ENCODE peak calls at places on chromosomes 5 and 9, in nine cellular contexts. C is lower leg skin, D is Peyer's patch, K is K562, V is sigmoid colon, G is HCT116, R is body of pancreas, T is stomach, Y is H54. M is an unnamed sample.

GRCh38 chr5:14059810-14060209 is 83.3 kb upstream of the TRIO start:
- DNase-seq in C (no peak), D (no peak), K (no peak), V (no peak), G (no peak), R (no peak), T (no peak), Y (no peak), M (no peak)

GRCh38 chr5:16934123-16934522 is 2.0 kb downstream of the MYO10 start:
- DNase-seq in C (no peak), D (no peak), K (peak; percentile 53), V (peak; percentile 69), G (peak; percentile 63), R (peak; percentile 69), T (peak; percentile 74), Y (peak; percentile 84), M (peak; percentile 48)

GRCh38 chr9:133423216-133423615 is 1.0 kb downstream of the ADAMTS13 start:
- DNase-seq in C (no peak), D (no peak), K (no peak), V (no peak), G (no peak), R (no peak), T (peak; percentile 91), Y (no peak), M (no peak)

GRCh38 chr5:11878846-11879245 is 25.4 kb downstream of the CTNND2 start:
- DNase-seq in C (no peak), D (no peak), K (no peak), V (no peak), G (no peak), R (no peak), T (no peak), Y (no peak), M (no peak)

GRCh38 chr5:128436825-128437224 is 101.2 kb downstream of the FBN2 start:
- DNase-seq in C (no peak), D (no peak), K (no peak), V (no peak), G (peak; percentile 76), R (no peak), T (no peak), Y (peak; percentile 2), M (no peak)

GRCh38 chr5:8770431-8770830 is 775.4 kb downstream of the SEMA5A start:
- DNase-seq in C (no peak), D (no peak), K (no peak), V (no peak), G (no peak), R (no peak), T (no peak), Y (no peak), M (no peak)

GRCh38 chr5:150641826-150642566 is 1.5 kb downstream of the SYNPO start:
- DNase-seq in C (no peak), D (no peak), K (no peak), V (no peak), G (no peak), R (no peak), T (no peak), Y (no peak), M (no peak)

GRCh38 chr5:72093231-72093630 is 14.0 kb upstream of the MAP1B start:
- DNase-seq in C (no peak), D (no peak), K (no peak), V (no peak), G (no peak), R (no peak), T (no peak), Y (peak; percentile 28), M (no peak)

GRCh38 chr5:9156282-9156681 is 389.6 kb downstream of the SEMA5A start:
- DNase-seq in C (peak; percentile 39), D (no peak), K (peak; percentile 11), V (no peak), G (no peak), R (no peak), T (no peak), Y (no peak), M (peak; percentile 17)

GRCh38 chr9:112898872-112899281 is 8.2 kb upstream of the SLC46A2 start:
- DNase-seq in C (no peak), D (no peak), K (no peak), V (no peak), G (no peak), R (no peak), T (no peak), Y (no peak), M (no peak)

GRCh38 chr9:138071292-138071691 is 193.7 kb downstream of the CACNA1B start:
- DNase-seq in C (no peak), D (peak; percentile 8), K (no peak), V (peak; percentile 38), G (no peak), R (no peak), T (peak; percentile 9), Y (no peak), M (no peak)

GRCh38 chr5:138873096-138873885 is 1.8 kb downstream of the LRRTM2 start:
- DNase-seq in C (no peak), D (no peak), K (no peak), V (no peak), G (no peak), R (no peak), T (no peak), Y (no peak), M (no peak)

GRCh38 chr5:83322273-83322924 is 149.1 kb upstream of the VCAN start:
- DNase-seq in C (no peak), D (no peak), K (no peak), V (no peak), G (no peak), R (no peak), T (no peak), Y (no peak), M (no peak)

GRCh38 chr5:1760656-1761452 is 38.8 kb downstream of the MRPL36 start:
- DNase-seq in C (no peak), D (no peak), K (no peak), V (peak; percentile 46), G (no peak), R (peak; percentile 10), T (peak; percentile 19), Y (no peak), M (no peak)

GRCh38 chr9:93582115-93582514 is 5.7 kb downstream of the PHF2 start:
- DNase-seq in C (no peak), D (peak; percentile 4), K (no peak), V (no peak), G (no peak), R (peak; percentile 84), T (peak; percentile 80), Y (no peak), M (no peak)

GRCh38 chr5:147037517-147038205 is 159.1 kb upstream of the PPP2R2B start:
- DNase-seq in C (no peak), D (no peak), K (no peak), V (no peak), G (peak; percentile 31), R (no peak), T (no peak), Y (peak; percentile 49), M (no peak)

DNA sequence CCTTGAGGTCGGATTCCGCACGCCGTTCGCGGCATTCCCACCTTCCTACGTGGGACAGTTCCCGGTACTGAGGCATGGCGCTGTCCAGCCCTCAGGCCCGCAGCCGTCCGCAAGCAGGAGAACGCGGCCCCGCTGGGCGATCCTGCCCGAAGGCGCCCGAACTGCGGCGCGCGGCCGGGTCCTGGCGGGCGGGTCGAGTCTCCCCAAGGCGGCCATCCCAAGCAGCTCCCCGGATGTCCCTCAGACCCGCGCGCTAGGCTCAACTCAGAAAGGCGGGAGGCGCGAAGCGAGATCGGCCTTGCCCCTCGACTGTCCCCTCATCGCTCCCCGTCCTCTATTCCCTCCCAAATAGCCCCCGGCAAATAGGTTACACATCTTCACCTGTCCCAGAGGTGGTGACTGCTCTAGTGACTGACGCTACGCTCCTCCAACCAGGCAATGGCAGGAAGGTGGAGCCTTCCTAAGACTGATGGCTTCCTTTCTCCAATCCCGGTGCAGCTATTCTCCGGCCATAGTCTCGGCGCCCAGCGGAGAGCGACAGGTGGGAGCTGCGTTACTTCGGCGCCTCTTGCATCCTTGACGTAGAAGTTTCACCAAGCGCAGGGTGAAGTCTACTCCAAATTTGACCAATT is 787 bp upstream of the ANKHD1 start:
- DNase-seq in C (peak; percentile 92), D (peak; percentile 87), K (peak; percentile 98), V (peak; percentile 96), G (peak; percentile 98), R (peak; percentile 93), T (peak; percentile 95), Y (peak; percentile 80), M (peak; percentile 96)
- TF ChIP-seq POLR2A in C (peak; percentile 0), D (peak; percentile 58), K (peak; percentile 83), V (no peak), G (peak; percentile 85), R (peak; percentile 68), T (no peak), Y (peak; percentile 23), M (peak; percentile 61)

GRCh38 chr5:156325671-156326070 is 1.3 kb upstream of the SGCD start:
- DNase-seq in C (no peak), D (no peak), K (no peak), V (no peak), G (no peak), R (no peak), T (no peak), Y (no peak), M (no peak)
- TF ChIP-seq POLR2A in C (no peak), D (no peak), K (no peak), V (no peak), G (no peak), R (no peak), T (no peak), Y (no peak), M (no peak)

DNA sequence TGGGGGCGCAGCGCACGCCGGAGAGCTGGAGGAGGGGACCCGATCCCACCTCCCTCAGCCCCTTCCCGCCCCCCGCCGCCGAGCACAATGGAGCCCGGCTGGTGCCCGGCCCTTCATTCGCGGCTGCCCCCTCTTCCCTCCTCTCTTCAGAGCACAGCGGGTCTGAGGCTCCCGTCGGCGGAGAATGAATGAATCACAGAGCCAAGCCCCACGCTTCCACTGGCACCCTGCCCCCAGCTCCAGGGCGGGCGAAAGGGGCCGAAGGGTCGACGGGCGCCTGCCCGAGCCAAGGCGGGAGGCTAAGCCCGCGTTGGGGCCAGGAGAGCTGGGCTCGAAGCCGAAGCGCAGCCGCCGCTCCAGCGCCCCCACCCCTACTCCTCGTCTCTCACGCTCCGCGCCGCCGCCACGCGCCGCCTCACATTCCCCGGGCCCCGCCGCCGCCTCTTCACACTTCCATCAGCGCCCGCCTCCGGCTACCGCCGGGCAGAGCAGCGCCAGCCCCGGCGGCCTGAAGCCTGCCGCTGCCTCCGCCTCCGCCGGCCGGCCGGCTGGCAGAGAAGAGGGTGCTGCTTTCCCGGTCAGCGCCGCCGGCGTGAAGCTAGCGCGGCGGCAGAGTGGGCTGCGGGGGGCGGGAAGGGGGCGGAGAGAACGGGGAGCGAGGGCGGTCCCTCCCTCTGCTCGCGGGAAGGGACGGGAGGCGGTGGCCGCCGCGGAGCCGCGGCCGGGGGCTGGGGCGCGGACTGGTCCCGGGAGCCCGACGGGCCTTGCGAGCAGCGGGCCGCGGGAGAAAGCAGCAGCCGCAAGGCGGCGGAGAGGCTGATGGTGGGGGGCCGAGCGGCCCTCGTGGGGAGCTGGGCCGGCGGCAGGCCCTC is at the start of gene HOMER1:
- DNase-seq in C (peak; percentile 51), D (peak; percentile 60), K (peak; percentile 85), V (peak; percentile 90), G (peak; percentile 41), R (peak; percentile 79), T (peak; percentile 76), Y (peak; percentile 54), M (peak; percentile 83)
- TF ChIP-seq POLR2A in C (no peak), D (no peak), K (no peak), V (no peak), G (no peak), R (no peak), T (no peak), Y (peak; percentile 79), M (no peak)

DNA sequence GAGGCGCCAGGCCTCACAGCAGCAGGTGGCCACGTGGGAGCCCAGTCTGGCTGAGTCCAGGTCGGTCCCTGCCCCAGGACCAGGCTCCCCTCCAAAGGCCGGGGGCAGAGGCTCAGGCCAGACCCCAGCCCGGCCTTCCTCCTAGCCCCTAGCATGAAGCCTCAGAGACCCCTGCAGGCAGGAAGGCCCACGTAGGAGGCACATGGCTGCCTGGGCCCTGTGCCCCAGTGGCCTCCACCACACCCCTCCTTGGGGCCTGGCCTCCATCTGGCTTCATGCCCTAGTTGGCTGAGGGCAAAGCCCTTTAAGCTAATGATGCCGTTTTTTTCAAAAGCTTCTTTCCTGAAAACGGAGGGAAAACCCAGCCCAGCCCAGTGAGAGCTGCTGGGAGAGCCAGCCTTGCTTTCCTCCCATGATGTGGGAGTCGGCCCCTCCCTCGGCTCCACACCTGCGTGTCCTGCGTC is 9.1 kb downstream of the FLT4 start:
- DNase-seq in C (no peak), D (no peak), K (no peak), V (peak; percentile 66), G (no peak), R (no peak), T (no peak), Y (no peak), M (no peak)
- TF ChIP-seq POLR2A in C (no peak), D (no peak), K (no peak), V (no peak), G (no peak), R (no peak), T (no peak), Y (no peak), M (no peak)

M was measured in erythroblast.